ENCODE peak calls at places on chromosomes 1 and 21, in four cellular contexts. One of them, this sample, is unnamed. For H3K27me3, the result is how much of the 10 kb centered on the place peaks cover.

GRCh38 chr1:34906225-34906624 is 23.2 kb downstream of the DLGAP3 start:
- DNase-seq in GM12878: no peak
- DNase-seq in SK-N-SH: no peak
- DNase-seq in left lung: no peak
- DNase-seq in this sample: no peak

GRCh38 chr1:20192364-20192763 is 6.0 kb upstream of the PLA2G2C start:
- DNase-seq in GM12878: no peak
- DNase-seq in SK-N-SH: no peak
- DNase-seq in left lung: no peak
- DNase-seq in this sample: no peak

GRCh38 chr1:19814681-19815503 is at the start of gene RNF186:
- DNase-seq in GM12878: no peak
- DNase-seq in SK-N-SH: no peak
- DNase-seq in left lung: peak
- DNase-seq in this sample: no peak

GRCh38 chr1:44512313-44512885 is 107.3 kb downstream of the RNF220 start:
- DNase-seq in GM12878: no peak
- DNase-seq in SK-N-SH: no peak
- DNase-seq in left lung: no peak
- DNase-seq in this sample: no peak

GRCh38 chr1:16918371-16918770 is 3.4 kb upstream of the CROCC start:
- DNase-seq in GM12878: no peak
- DNase-seq in SK-N-SH: peak
- DNase-seq in left lung: no peak
- DNase-seq in this sample: no peak

GRCh38 chr21:45103966-45104520 is 29.7 kb downstream of the ADARB1 start:
- DNase-seq in GM12878: no peak
- DNase-seq in SK-N-SH: no peak
- DNase-seq in left lung: no peak
- DNase-seq in this sample: no peak

GRCh38 chr1:182143154-182143657 is 81.7 kb upstream of the ZNF648 start:
- DNase-seq in GM12878: peak
- DNase-seq in SK-N-SH: peak
- DNase-seq in left lung: peak
- DNase-seq in this sample: peak

GRCh38 chr1:58331156-58331555 is 215.4 kb downstream of the OMA1 start:
- DNase-seq in GM12878: no peak
- DNase-seq in SK-N-SH: no peak
- DNase-seq in left lung: no peak
- DNase-seq in this sample: no peak

GRCh38 chr1:24770891-24771290 is 25.6 kb downstream of the CLIC4 start:
- DNase-seq in GM12878: no peak
- DNase-seq in SK-N-SH: no peak
- DNase-seq in left lung: no peak
- DNase-seq in this sample: no peak

GRCh38 chr1:59446257-59446901 is 149.5 kb downstream of the FGGY start:
- DNase-seq in GM12878: no peak
- DNase-seq in SK-N-SH: peak
- DNase-seq in left lung: no peak
- DNase-seq in this sample: no peak

GRCh38 chr1:14602131-14602530 is 3.6 kb downstream of the KAZN start:
- DNase-seq in GM12878: no peak
- DNase-seq in SK-N-SH: peak
- DNase-seq in left lung: no peak
- DNase-seq in this sample: no peak

GRCh38 chr1:198892065-198892464 is 253.2 kb downstream of the PTPRC start:
- DNase-seq in GM12878: no peak
- DNase-seq in SK-N-SH: peak
- DNase-seq in left lung: no peak
- DNase-seq in this sample: no peak

GRCh38 chr1:206686486-206687249 is 2.0 kb downstream of the MAPKAPK2 start:
- DNase-seq in GM12878: no peak
- DNase-seq in SK-N-SH: no peak
- DNase-seq in left lung: no peak
- DNase-seq in this sample: no peak

GRCh38 chr1:170668301-170668789 is 4.4 kb downstream of the PRRX1 start:
- DNase-seq in GM12878: no peak
- DNase-seq in SK-N-SH: no peak
- DNase-seq in left lung: no peak
- DNase-seq in this sample: no peak

GRCh38 chr1:170665625-170666024 is 1.7 kb downstream of the PRRX1 start:
- DNase-seq in GM12878: no peak
- DNase-seq in SK-N-SH: no peak
- DNase-seq in left lung: no peak
- DNase-seq in this sample: no peak

GRCh38 chr1:170664828-170665617 is 1.1 kb downstream of the PRRX1 start:
- DNase-seq in GM12878: no peak
- DNase-seq in SK-N-SH: peak
- DNase-seq in left lung: no peak
- DNase-seq in this sample: no peak

GRCh38 chr1:170664283-170664827 is 424 bp downstream of the PRRX1 start:
- DNase-seq in GM12878: no peak
- DNase-seq in SK-N-SH: peak
- DNase-seq in left lung: no peak
- DNase-seq in this sample: no peak

GRCh38 chr1:170666661-170667060 is 2.7 kb downstream of the PRRX1 start:
- DNase-seq in GM12878: no peak
- DNase-seq in SK-N-SH: no peak
- DNase-seq in left lung: no peak
- DNase-seq in this sample: no peak
- H3K27me3 ChIP-seq in GM12878: under half
- H3K27me3 ChIP-seq in SK-N-SH: under half
- H3K27me3 ChIP-seq in left lung: half or more
- H3K27me3 ChIP-seq in this sample: under half

DNA sequence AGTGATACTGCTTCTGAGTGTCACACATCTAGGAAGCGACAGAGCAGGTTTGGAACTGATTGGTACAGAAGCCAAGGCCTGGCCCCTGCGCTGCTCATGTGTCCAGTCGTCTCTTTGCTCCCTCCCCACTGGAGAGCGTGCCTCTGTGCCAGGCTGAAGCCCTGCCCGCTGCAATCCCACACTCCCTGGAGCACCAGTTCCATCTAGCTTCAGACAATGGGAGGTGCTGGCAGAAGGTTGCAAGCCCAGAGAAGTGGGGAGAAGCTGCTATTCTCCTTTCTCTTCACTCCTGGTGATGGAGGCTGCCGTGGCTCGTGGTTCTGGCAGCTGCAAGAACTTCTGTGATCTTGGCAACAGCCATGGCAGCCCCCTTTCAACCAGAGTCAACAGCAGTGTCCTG is 250.9 kb downstream of the MATN1 start:
- DNase-seq in GM12878: no peak
- DNase-seq in SK-N-SH: no peak
- DNase-seq in left lung: no peak
- DNase-seq in this sample: no peak
- H3K27me3 ChIP-seq in GM12878: under half
- H3K27me3 ChIP-seq in SK-N-SH: under half
- H3K27me3 ChIP-seq in left lung: under half
- H3K27me3 ChIP-seq in this sample: under half

DNA sequence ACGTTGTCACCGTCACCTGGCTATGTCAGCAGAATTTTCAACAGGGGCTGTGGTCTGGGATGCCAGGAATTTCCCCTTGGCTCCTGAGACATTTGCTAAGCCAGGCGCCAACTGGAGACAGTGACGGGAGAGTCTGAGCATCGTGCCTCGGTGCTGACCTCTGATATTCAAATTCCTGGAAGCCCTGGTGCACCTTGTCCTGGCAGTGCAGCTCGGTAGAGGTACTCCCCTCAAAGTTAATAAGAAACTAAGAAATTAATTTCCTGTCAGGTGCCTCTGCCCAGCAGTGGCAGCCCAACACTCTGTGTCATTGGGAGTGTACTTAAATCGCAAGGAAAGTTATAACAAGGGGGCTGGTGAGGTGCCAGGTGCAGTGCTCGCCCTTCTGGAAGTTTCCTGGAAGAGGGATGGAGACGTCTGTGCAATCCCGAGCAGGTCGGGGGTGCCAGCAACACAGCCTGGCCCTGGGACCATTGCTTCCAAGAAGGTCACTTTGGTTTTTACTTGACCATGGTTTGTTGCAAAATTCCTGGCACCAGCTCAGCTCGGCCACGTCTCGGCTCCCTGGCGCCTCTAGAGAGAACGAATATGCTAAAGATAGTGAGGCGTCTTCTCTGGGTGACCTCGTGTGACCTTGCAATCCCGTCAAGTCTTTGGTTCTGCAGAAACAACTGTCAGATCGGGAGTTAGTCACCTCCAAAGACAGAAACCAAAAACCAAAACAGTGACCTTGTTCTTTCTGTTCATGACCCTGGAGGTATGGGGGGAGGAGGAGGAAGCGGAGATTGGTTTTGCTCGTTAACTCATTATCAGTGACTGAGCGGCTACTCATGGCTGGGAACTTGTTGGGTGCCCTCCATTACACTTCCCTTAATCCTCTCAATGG is 149.5 kb upstream of the VAMP3 start:
- DNase-seq in GM12878: no peak
- DNase-seq in SK-N-SH: no peak
- DNase-seq in left lung: no peak
- DNase-seq in this sample: no peak
- H3K27me3 ChIP-seq in GM12878: under half
- H3K27me3 ChIP-seq in SK-N-SH: under half
- H3K27me3 ChIP-seq in left lung: under half
- H3K27me3 ChIP-seq in this sample: under half

GRCh38 chr1:31234870-31235269 is 4.8 kb downstream of the NKAIN1 start:
- DNase-seq in GM12878: no peak
- DNase-seq in SK-N-SH: no peak
- DNase-seq in left lung: no peak
- DNase-seq in this sample: no peak

GRCh38 chr1:31239653-31240241 is at the start of gene NKAIN1:
- DNase-seq in GM12878: no peak
- DNase-seq in SK-N-SH: peak
- DNase-seq in left lung: no peak
- DNase-seq in this sample: no peak

GRCh38 chr1:31241321-31241720 is 1.6 kb upstream of the NKAIN1 start:
- DNase-seq in GM12878: no peak
- DNase-seq in SK-N-SH: no peak
- DNase-seq in left lung: no peak
- DNase-seq in this sample: no peak

GRCh38 chr1:31238986-31239613 is 587 bp downstream of the NKAIN1 start:
- DNase-seq in GM12878: no peak
- DNase-seq in SK-N-SH: peak
- DNase-seq in left lung: no peak
- DNase-seq in this sample: no peak

DNA sequence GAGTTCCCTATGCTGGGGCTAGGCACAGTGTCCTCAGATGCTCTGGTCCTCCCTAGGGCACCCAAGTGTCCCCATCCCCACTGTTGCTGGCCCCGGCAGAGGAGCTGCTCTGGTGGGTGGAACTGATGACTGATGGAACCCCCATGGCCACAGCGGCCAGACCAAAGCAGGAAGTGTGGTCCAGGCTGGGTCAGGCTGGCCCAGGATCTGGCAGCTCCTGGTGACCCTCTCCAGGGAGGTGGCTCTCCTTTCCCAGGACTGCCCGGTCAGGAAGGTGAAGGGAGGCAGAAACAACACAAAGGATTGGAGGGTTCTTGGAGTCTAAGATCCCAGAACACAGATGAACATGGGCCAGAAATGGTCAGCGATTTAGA is 1.1 kb downstream of the NKAIN1 start:
- DNase-seq in GM12878: no peak
- DNase-seq in SK-N-SH: peak
- DNase-seq in left lung: no peak
- DNase-seq in this sample: no peak
- H3K27me3 ChIP-seq in GM12878: under half
- H3K27me3 ChIP-seq in SK-N-SH: under half
- H3K27me3 ChIP-seq in left lung: under half
- H3K27me3 ChIP-seq in this sample: under half